ENCODE peak calls at places on chromosomes 3 and 15, in four cellular contexts. P, V, I and A are unnamed samples.

GRCh38 chr3:38835939-38836338 is 19.9 kb upstream of the SCN10A start:
- DNase-seq in P (no peak), V (no peak), I (no peak), A (no peak)

GRCh38 chr15:70799667-70800450 is 36.5 kb upstream of the UACA start:
- DNase-seq in P (no peak), V (no peak), I (no peak), A (peak)

GRCh38 chr3:127831723-127832172 is 9.4 kb upstream of the MGLL start:
- DNase-seq in P (peak), V (peak), I (no peak), A (no peak)

GRCh38 chr15:52709172-52709979 is 30.2 kb upstream of the ATOSA start:
- DNase-seq in P (no peak), V (peak), I (no peak), A (peak)

GRCh38 chr3:61561374-61562041 is at the start of gene PTPRG:
- DNase-seq in P (no peak), V (peak), I (no peak), A (peak)

GRCh38 chr3:30934208-30934550 is 39.7 kb upstream of the GADL1 start:
- DNase-seq in P (no peak), V (no peak), I (no peak), A (peak)

GRCh38 chr3:133662256-133662773 is 574 bp upstream of the TOPBP1 start:
- DNase-seq in P (peak), V (no peak), I (no peak), A (peak)

GRCh38 chr3:42572278-42572677 is 9.5 kb downstream of the SEC22C start:
- DNase-seq in P (peak), V (peak), I (no peak), A (peak)

GRCh38 chr3:47910777-47911440 is 105.3 kb downstream of the MAP4 start:
- DNase-seq in P (peak), V (no peak), I (no peak), A (peak)
- TF ChIP-seq ETV6 in P (no peak), V (no peak), I (no peak), A (no peak)

DNA sequence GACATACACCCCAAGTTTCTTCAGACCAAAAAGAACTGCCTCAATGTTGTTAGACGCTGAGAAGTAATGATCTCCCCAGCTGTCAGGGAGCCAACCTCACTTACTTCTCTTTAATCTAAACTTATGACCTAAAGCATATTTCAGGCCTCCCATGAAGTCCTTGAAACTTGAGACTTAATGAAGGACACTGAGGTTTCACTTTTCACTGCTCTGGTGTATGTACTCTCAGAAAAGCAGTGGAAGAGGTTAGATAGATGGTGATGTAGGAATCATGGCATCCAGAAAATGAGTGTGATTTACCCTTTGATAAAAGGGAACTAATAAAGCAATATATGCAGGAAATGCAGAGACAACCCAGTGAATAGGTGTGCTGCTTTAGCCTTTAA is 95.5 kb upstream of the CTDSPL start:
- DNase-seq in P (no peak), V (no peak), I (no peak), A (no peak)
- TF ChIP-seq ETV6 in P (no peak), V (no peak), I (no peak), A (no peak)

GRCh38 chr3:114481113-114481512 is 187.3 kb downstream of the TIGIT start:
- DNase-seq in P (no peak), V (no peak), I (no peak), A (no peak)

GRCh38 chr3:114478806-114479205 is 185.0 kb downstream of the TIGIT start:
- DNase-seq in P (no peak), V (no peak), I (no peak), A (no peak)

GRCh38 chr3:114484895-114485294 is 191.1 kb downstream of the TIGIT start:
- DNase-seq in P (no peak), V (no peak), I (no peak), A (no peak)

DNA sequence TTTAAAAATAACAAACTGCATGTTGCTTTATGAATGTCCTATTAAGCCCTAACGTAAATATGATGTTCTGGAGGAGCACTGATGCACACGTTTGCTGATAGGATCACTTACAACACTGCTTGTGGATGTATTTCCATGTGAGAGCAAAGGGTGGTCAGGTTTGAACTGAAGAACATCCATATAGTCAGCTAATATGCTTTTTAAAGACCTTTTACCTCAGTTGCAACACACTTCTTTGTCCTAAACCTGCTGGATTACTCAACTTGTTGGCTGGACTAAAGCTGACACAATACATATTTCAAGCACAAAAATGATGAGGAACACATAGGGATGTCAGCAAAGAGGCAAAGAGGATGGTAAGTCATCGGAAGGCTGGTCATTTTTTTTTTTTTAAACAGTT is 186.6 kb downstream of the TIGIT start:
- DNase-seq in P (no peak), V (no peak), I (no peak), A (peak)
- TF ChIP-seq ETV6 in P (no peak), V (no peak), I (no peak), A (no peak)

GRCh38 chr15:29132786-29133185 is 136.8 kb downstream of the NSMCE3 start:
- DNase-seq in P (no peak), V (no peak), I (no peak), A (no peak)
- TF ChIP-seq ETV6 in P (no peak), V (no peak), I (no peak), A (no peak)

GRCh38 chr3:168461793-168462192 is 366.1 kb upstream of the GOLIM4 start:
- DNase-seq in P (no peak), V (no peak), I (no peak), A (no peak)

GRCh38 chr3:168455814-168456213 is 360.1 kb upstream of the GOLIM4 start:
- DNase-seq in P (no peak), V (no peak), I (no peak), A (no peak)

GRCh38 chr3:168457973-168458539 is 362.3 kb upstream of the GOLIM4 start:
- DNase-seq in P (no peak), V (no peak), I (no peak), A (no peak)

GRCh38 chr3:168453623-168454022 is 357.9 kb upstream of the GOLIM4 start:
- DNase-seq in P (no peak), V (no peak), I (no peak), A (no peak)

DNA sequence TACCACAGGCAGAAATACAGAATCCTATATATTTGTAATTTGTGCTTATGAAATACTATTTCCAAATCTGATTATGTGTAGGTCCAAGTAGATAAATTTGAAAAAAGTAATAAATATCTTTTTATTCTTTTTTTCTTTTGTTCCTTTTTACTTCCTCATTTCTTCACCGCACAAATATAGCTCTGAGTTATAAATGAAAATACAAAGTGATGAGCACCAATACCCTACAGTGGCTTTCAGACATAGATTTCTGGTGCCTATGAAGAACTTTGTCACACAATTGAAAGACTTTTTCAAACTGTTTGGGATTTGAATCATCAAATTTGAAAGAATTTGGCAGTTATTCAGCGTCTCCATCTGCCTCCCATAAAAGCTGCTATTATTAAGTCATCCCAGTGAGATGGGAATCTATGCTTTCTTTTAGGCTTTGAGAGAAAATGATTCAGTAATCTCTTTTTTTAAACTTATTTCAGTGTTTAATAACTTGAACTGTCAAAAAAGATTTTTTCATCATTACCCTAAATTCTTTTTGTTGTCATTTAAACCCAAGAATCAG is 363.6 kb upstream of the GOLIM4 start:
- DNase-seq in P (no peak), V (no peak), I (no peak), A (no peak)
- TF ChIP-seq ETV6 in P (no peak), V (no peak), I (no peak), A (no peak)

GRCh38 chr15:83659011-83659811 is 5.3 kb downstream of the ADAMTSL3 start:
- DNase-seq in P (no peak), V (no peak), I (no peak), A (peak)
- TF ChIP-seq ETV6 in P (no peak), V (no peak), I (no peak), A (no peak)